ENCODE peak calls at places on chromosome 12, in six cellular contexts. U is fibroblast of lung, J is adipocyte, N is GM04504, B is posterior cingulate gyrus, A is type B pancreatic cell. W is an unnamed sample.

GRCh38 chr12:26265606-26266005 is 70.2 kb downstream of the SSPN start:
- DNase-seq in J (no peak), U (no peak), A (no peak), B (no peak), N (no peak), W (no peak)

GRCh38 chr12:3131129-3131528 is 54.0 kb downstream of the TSPAN9 start:
- DNase-seq in N (no peak), A (no peak), B (no peak), J (no peak), U (no peak), W (no peak)

GRCh38 chr12:65720739-65721138 is 103.5 kb upstream of the HMGA2 start:
- DNase-seq in A (no peak), U (peak), N (peak), B (no peak), J (peak), W (no peak)

GRCh38 chr12:49959570-49960473 is 1.9 kb upstream of the AQP5 start:
- DNase-seq in J (peak), U (peak), A (no peak), B (no peak), N (no peak), W (no peak)

GRCh38 chr12:124938606-124939427 is 24.4 kb upstream of the UBC start:
- DNase-seq in J (peak), N (peak), U (peak), A (no peak), B (peak), W (no peak)

GRCh38 chr12:70638639-70639349 is 1.6 kb upstream of the PTPRB start:
- DNase-seq in B (no peak), J (no peak), N (no peak), A (no peak), U (peak), W (no peak)

GRCh38 chr12:48815281-48816110 is 2.8 kb upstream of the CACNB3 start:
- DNase-seq in N (peak), U (peak), B (peak), A (peak), J (peak), W (no peak)

GRCh38 chr12:130590685-130591084 is 125.4 kb downstream of the RIMBP2 start:
- DNase-seq in N (no peak), A (no peak), U (no peak), B (no peak), J (no peak), W (no peak)

GRCh38 chr12:106769078-106769477 is 5.4 kb upstream of the RIC8B start:
- DNase-seq in B (no peak), N (no peak), U (peak), A (no peak), J (no peak), W (no peak)

GRCh38 chr12:109736552-109737108 is 23.0 kb downstream of the FAM222A start:
- DNase-seq in B (peak), J (peak), N (no peak), A (no peak), U (peak), W (peak)

GRCh38 chr12:79737875-79738718 is 47.3 kb upstream of the PAWR start:
- DNase-seq in A (no peak), J (peak), B (no peak), U (peak), N (peak), W (no peak)

GRCh38 chr12:20646239-20646827 is 48.8 kb upstream of the SLCO1C1 start:
- DNase-seq in U (peak), J (peak), B (no peak), N (peak), A (no peak), W (no peak)

GRCh38 chr12:132597333-132598283 is 12.8 kb downstream of the LRCOL1 start:
- DNase-seq in A (no peak), U (peak), N (peak), B (no peak), J (peak), W (no peak)

W was measured in mesenteric fat pad.